ENCODE peak calls at places on chromosomes 11 and 22, in seven cellular contexts. Q is SJSA1; E is lower lobe of right lung; R is stimulated activated CD8-positive, alpha-beta memory T cell treated with anti-CD3 and anti-CD28 coated beads, Interleukin-7, amount 100 ng/mL, for 1 hour; Z is thyroid gland; Y is stomach; U is A172. V is an unnamed sample.

GRCh38 chr11:75938543-75938942 is 123.5 kb downstream of the UVRAG start:
- DNase-seq in Q (no peak), E (no peak), R (no peak), Z (no peak), Y (no peak), U (no peak), V (no peak)

GRCh38 chr22:23104109-23104971 is 34.0 kb downstream of the GNAZ start:
- DNase-seq in Q (no peak), E (no peak), R (no peak), Z (no peak), Y (no peak), U (no peak), V (no peak)

GRCh38 chr22:39814899-39815298 is 78.7 kb downstream of the ENTHD1 start:
- DNase-seq in Q (no peak), E (no peak), R (no peak), Z (no peak), Y (no peak), U (no peak), V (no peak)

GRCh38 chr11:35969089-35970046 is 25.5 kb downstream of the LDLRAD3 start:
- DNase-seq in Q (no peak), E (peak; percentile 50), R (no peak), Z (peak; percentile 66), Y (peak; percentile 78), U (no peak), V (no peak)

GRCh38 chr11:119167933-119168332 is 592 bp upstream of the NLRX1 start:
- DNase-seq in Q (no peak), E (no peak), R (no peak), Z (peak; percentile 44), Y (peak; percentile 65), U (no peak), V (no peak)

GRCh38 chr22:45302751-45303150 is 7.0 kb upstream of the FAM118A start:
- DNase-seq in Q (no peak), E (no peak), R (no peak), Z (no peak), Y (no peak), U (no peak), V (no peak)

GRCh38 chr22:44180706-44181032 is at the start of gene PARVG:
- DNase-seq in Q (no peak), E (no peak), R (peak; percentile 9), Z (no peak), Y (no peak), U (no peak), V (no peak)

GRCh38 chr22:25754527-25755202 is 12.7 kb downstream of the MYO18B start:
- DNase-seq in Q (peak; percentile 96), E (no peak), R (no peak), Z (no peak), Y (no peak), U (peak; percentile 91), V (peak; percentile 88)

GRCh38 chr11:69089258-69089657 is 40.5 kb downstream of the TPCN2 start:
- DNase-seq in Q (peak; percentile 90), E (no peak), R (no peak), Z (no peak), Y (peak; percentile 63), U (peak; percentile 83), V (peak; percentile 81)

GRCh38 chr11:131978351-131978750 is 607.9 kb downstream of the NTM start:
- DNase-seq in Q (no peak), E (no peak), R (no peak), Z (no peak), Y (no peak), U (peak; percentile 15), V (no peak)

GRCh38 chr22:30294066-30294465 is 4.8 kb upstream of the CASTOR1 start:
- DNase-seq in Q (no peak), E (no peak), R (no peak), Z (no peak), Y (no peak), U (no peak), V (no peak)

GRCh38 chr11:2213890-2214526 is 42.4 kb upstream of the TH start:
- DNase-seq in Q (peak; percentile 42), E (no peak), R (no peak), Z (no peak), Y (no peak), U (no peak), V (no peak)

GRCh38 chr11:118202599-118203422 is 22.0 kb downstream of the JAML start:
- DNase-seq in Q (no peak), E (no peak), R (no peak), Z (peak; percentile 6), Y (peak; percentile 46), U (no peak), V (no peak)

GRCh38 chr11:32884770-32885384 is 7.7 kb upstream of the QSER1 start:
- DNase-seq in Q (no peak), E (no peak), R (no peak), Z (no peak), Y (no peak), U (no peak), V (no peak)

GRCh38 chr22:39259698-39260097 is 14.9 kb upstream of the PDGFB start:
- DNase-seq in Q (no peak), E (no peak), R (no peak), Z (peak; percentile 95), Y (no peak), U (no peak), V (no peak)

GRCh38 chr11:74844072-74844471 is 95.4 kb downstream of the RNF169 start:
- DNase-seq in Q (no peak), E (peak; percentile 73), R (no peak), Z (peak; percentile 16), Y (no peak), U (no peak), V (no peak)

GRCh38 chr11:66969584-66970205 is 5.4 kb upstream of the C11orf86 start:
- DNase-seq in Q (no peak), E (no peak), R (no peak), Z (no peak), Y (no peak), U (no peak), V (no peak)

GRCh38 chr11:128455766-128456165 is 131.6 kb downstream of the ETS1 start:
- DNase-seq in Q (no peak), E (no peak), R (no peak), Z (no peak), Y (no peak), U (no peak), V (no peak)

GRCh38 chr22:25193130-25193529 is 6.5 kb upstream of the CRYBB3 start:
- DNase-seq in Q (no peak), E (no peak), R (no peak), Z (no peak), Y (no peak), U (no peak), V (no peak)

GRCh38 chr11:44309483-44310197 is at the start of gene ALX4:
- DNase-seq in Q (peak; percentile 94), E (no peak), R (no peak), Z (peak; percentile 43), Y (no peak), U (no peak), V (peak; percentile 65)

GRCh38 chr11:121964591-121964990 is 151.4 kb downstream of the BLID start:
- DNase-seq in Q (peak; percentile 37), E (no peak), R (no peak), Z (no peak), Y (no peak), U (peak; percentile 46), V (no peak)

GRCh38 chr22:46072030-46072881 is 78.1 kb upstream of the PPARA start:
- DNase-seq in Q (peak; percentile 69), E (peak; percentile 89), R (no peak), Z (peak; percentile 76), Y (peak; percentile 82), U (no peak), V (peak; percentile 86)

GRCh38 chr11:83510530-83511449 is 224.6 kb upstream of the CCDC90B start:
- DNase-seq in Q (no peak), E (no peak), R (no peak), Z (no peak), Y (no peak), U (peak; percentile 11), V (no peak)

GRCh38 chr11:17550455-17551346 is 3.6 kb downstream of the OTOG start:
- DNase-seq in Q (no peak), E (no peak), R (no peak), Z (no peak), Y (no peak), U (no peak), V (no peak)

GRCh38 chr11:123187221-123187620 is 7.8 kb downstream of the CLMP start:
- DNase-seq in Q (no peak), E (no peak), R (no peak), Z (no peak), Y (no peak), U (no peak), V (no peak)

GRCh38 chr11:65013130-65013691 is 749 bp upstream of the ARL2 start:
- DNase-seq in Q (peak; percentile 97), E (peak; percentile 95), R (peak; percentile 77), Z (peak; percentile 89), Y (peak; percentile 93), U (no peak), V (peak; percentile 94)

GRCh38 chr11:1288426-1289151 is 20.8 kb downstream of the TOLLIP start:
- DNase-seq in Q (no peak), E (peak; percentile 28), R (no peak), Z (no peak), Y (no peak), U (no peak), V (peak; percentile 16)

GRCh38 chr11:11969380-11970215 is 38.8 kb downstream of the DKK3 start:
- DNase-seq in Q (no peak), E (no peak), R (no peak), Z (no peak), Y (peak; percentile 23), U (no peak), V (no peak)

GRCh38 chr22:19554834-19555404 is 30.7 kb upstream of the CLDN5 start:
- DNase-seq in Q (peak; percentile 66), E (no peak), R (no peak), Z (peak; percentile 36), Y (no peak), U (peak; percentile 28), V (no peak)

GRCh38 chr11:85257837-85258236 is 369.3 kb downstream of the DLG2 start:
- DNase-seq in Q (no peak), E (no peak), R (no peak), Z (no peak), Y (no peak), U (no peak), V (no peak)

GRCh38 chr22:29136715-29137700 is 64.2 kb downstream of the KREMEN1 start:
- DNase-seq in Q (peak; percentile 37), E (no peak), R (no peak), Z (no peak), Y (no peak), U (no peak), V (no peak)

GRCh38 chr11:122108192-122108799 is 7.7 kb downstream of the BLID start:
- DNase-seq in Q (peak; percentile 38), E (no peak), R (no peak), Z (peak; percentile 49), Y (no peak), U (peak; percentile 62), V (no peak)